ENCODE peak calls at places on chromosomes 2 and 18, in five cellular contexts. One of them, this sample, is unnamed.

GRCh38 chr2:44351088-44351487 is 10.2 kb downstream of the PREPL start:
- DNase-seq in GM13977: no peak
- DNase-seq in right cardiac atrium: no peak
- DNase-seq in activated T-cell treated with anti-CD3 and anti-CD28 coated beads, Interleukin-2, amount 50 U/mL, for 48 hours: no peak
- DNase-seq in caudate nucleus: no peak
- DNase-seq in this sample: no peak

GRCh38 chr2:214193943-214194342 is 216.9 kb upstream of the VWC2L start:
- DNase-seq in GM13977: no peak
- DNase-seq in right cardiac atrium: no peak
- DNase-seq in activated T-cell treated with anti-CD3 and anti-CD28 coated beads, Interleukin-2, amount 50 U/mL, for 48 hours: no peak
- DNase-seq in caudate nucleus: no peak
- DNase-seq in this sample: no peak

GRCh38 chr2:209960676-209961630 is 41.5 kb upstream of the RPE start:
- DNase-seq in right cardiac atrium: peak
- DNase-seq in caudate nucleus: no peak
- DNase-seq in GM13977: peak
- DNase-seq in activated T-cell treated with anti-CD3 and anti-CD28 coated beads, Interleukin-2, amount 50 U/mL, for 48 hours: peak
- DNase-seq in this sample: peak

GRCh38 chr2:154402138-154402714 is 296.3 kb upstream of the KCNJ3 start:
- DNase-seq in caudate nucleus: no peak
- DNase-seq in GM13977: no peak
- DNase-seq in right cardiac atrium: no peak
- DNase-seq in activated T-cell treated with anti-CD3 and anti-CD28 coated beads, Interleukin-2, amount 50 U/mL, for 48 hours: no peak
- DNase-seq in this sample: no peak

GRCh38 chr18:34809697-34810096 is 99.6 kb downstream of the DTNA start:
- DNase-seq in activated T-cell treated with anti-CD3 and anti-CD28 coated beads, Interleukin-2, amount 50 U/mL, for 48 hours: no peak
- DNase-seq in right cardiac atrium: peak
- DNase-seq in GM13977: no peak
- DNase-seq in caudate nucleus: no peak
- DNase-seq in this sample: no peak

GRCh38 chr18:50117876-50118275 is 77.1 kb downstream of the MYO5B start:
- DNase-seq in GM13977: no peak
- DNase-seq in activated T-cell treated with anti-CD3 and anti-CD28 coated beads, Interleukin-2, amount 50 U/mL, for 48 hours: no peak
- DNase-seq in right cardiac atrium: no peak
- DNase-seq in caudate nucleus: no peak
- DNase-seq in this sample: no peak

GRCh38 chr2:190891370-190891769 is 10.7 kb downstream of the GLS start:
- DNase-seq in GM13977: no peak
- DNase-seq in caudate nucleus: no peak
- DNase-seq in activated T-cell treated with anti-CD3 and anti-CD28 coated beads, Interleukin-2, amount 50 U/mL, for 48 hours: no peak
- DNase-seq in right cardiac atrium: no peak
- DNase-seq in this sample: peak

GRCh38 chr2:118371500-118371899 is 283.2 kb downstream of the INSIG2 start:
- DNase-seq in right cardiac atrium: no peak
- DNase-seq in caudate nucleus: no peak
- DNase-seq in GM13977: peak
- DNase-seq in activated T-cell treated with anti-CD3 and anti-CD28 coated beads, Interleukin-2, amount 50 U/mL, for 48 hours: peak
- DNase-seq in this sample: peak

GRCh38 chr2:96536445-96537065 is at the start of gene ARID5A:
- DNase-seq in caudate nucleus: peak
- DNase-seq in activated T-cell treated with anti-CD3 and anti-CD28 coated beads, Interleukin-2, amount 50 U/mL, for 48 hours: peak
- DNase-seq in GM13977: peak
- DNase-seq in right cardiac atrium: peak
- DNase-seq in this sample: peak

This sample was measured in GM13976.